ENCODE peak calls at places on chromosomes 2 and 18, in six cellular contexts. One of them, this sample, is unnamed.

GRCh38 chr2:71609958-71610357 is 156.6 kb downstream of the DYSF start:
- DNase-seq in stomach: no peak
- DNase-seq in PC-9: no peak
- DNase-seq in sigmoid colon: peak
- DNase-seq in GM23338: no peak
- DNase-seq in OCI-LY7: peak
- DNase-seq in this sample: peak

GRCh38 chr18:48889981-48890735 is 60.6 kb downstream of the SMAD7 start:
- DNase-seq in PC-9: no peak
- DNase-seq in stomach: no peak
- DNase-seq in GM23338: no peak
- DNase-seq in sigmoid colon: peak
- DNase-seq in OCI-LY7: no peak
- DNase-seq in this sample: no peak

GRCh38 chr18:63762518-63762917 is 12.7 kb upstream of the SERPINB7 start:
- DNase-seq in PC-9: no peak
- DNase-seq in OCI-LY7: no peak
- DNase-seq in stomach: no peak
- DNase-seq in sigmoid colon: no peak
- DNase-seq in GM23338: no peak
- DNase-seq in this sample: no peak

GRCh38 chr18:76997951-76998808 is 134.4 kb downstream of the MBP start:
- DNase-seq in GM23338: no peak
- DNase-seq in stomach: no peak
- DNase-seq in sigmoid colon: no peak
- DNase-seq in OCI-LY7: no peak
- DNase-seq in PC-9: no peak
- DNase-seq in this sample: no peak

GRCh38 chr2:2328847-2329246 is 2.2 kb downstream of the MYT1L start:
- DNase-seq in stomach: no peak
- DNase-seq in GM23338: peak
- DNase-seq in OCI-LY7: no peak
- DNase-seq in PC-9: no peak
- DNase-seq in sigmoid colon: no peak
- DNase-seq in this sample: no peak

GRCh38 chr18:36211612-36212065 is 24.3 kb downstream of the MOCOS start:
- DNase-seq in stomach: no peak
- DNase-seq in GM23338: no peak
- DNase-seq in PC-9: no peak
- DNase-seq in OCI-LY7: no peak
- DNase-seq in sigmoid colon: no peak
- DNase-seq in this sample: no peak

GRCh38 chr2:144890828-144891227 is 370.9 kb upstream of the ZEB2 start:
- DNase-seq in OCI-LY7: peak
- DNase-seq in GM23338: peak
- DNase-seq in PC-9: peak
- DNase-seq in sigmoid colon: no peak
- DNase-seq in stomach: no peak
- DNase-seq in this sample: no peak

GRCh38 chr2:32372519-32373182 is 15.8 kb downstream of the BIRC6 start:
- DNase-seq in stomach: no peak
- DNase-seq in OCI-LY7: no peak
- DNase-seq in sigmoid colon: no peak
- DNase-seq in PC-9: no peak
- DNase-seq in GM23338: no peak
- DNase-seq in this sample: no peak

GRCh38 chr2:40218679-40219078 is 233.2 kb downstream of the SLC8A1 start:
- DNase-seq in stomach: peak
- DNase-seq in sigmoid colon: peak
- DNase-seq in GM23338: no peak
- DNase-seq in PC-9: peak
- DNase-seq in OCI-LY7: no peak
- DNase-seq in this sample: no peak

GRCh38 chr2:172172513-172173217 is 70.0 kb upstream of the DLX2 start:
- DNase-seq in PC-9: peak
- DNase-seq in OCI-LY7: no peak
- DNase-seq in GM23338: peak
- DNase-seq in stomach: peak
- DNase-seq in sigmoid colon: peak
- DNase-seq in this sample: peak

GRCh38 chr18:74899554-74899953 is 301.9 kb downstream of the ZNF407 start:
- DNase-seq in PC-9: no peak
- DNase-seq in stomach: peak
- DNase-seq in sigmoid colon: peak
- DNase-seq in OCI-LY7: no peak
- DNase-seq in GM23338: no peak
- DNase-seq in this sample: no peak

GRCh38 chr2:63555299-63555698 is 33.0 kb downstream of the WDPCP start:
- DNase-seq in GM23338: no peak
- DNase-seq in stomach: no peak
- DNase-seq in PC-9: no peak
- DNase-seq in OCI-LY7: no peak
- DNase-seq in sigmoid colon: no peak
- DNase-seq in this sample: no peak

GRCh38 chr2:63555931-63556330 is 32.3 kb downstream of the WDPCP start:
- DNase-seq in GM23338: peak
- DNase-seq in stomach: no peak
- DNase-seq in PC-9: no peak
- DNase-seq in OCI-LY7: no peak
- DNase-seq in sigmoid colon: no peak
- DNase-seq in this sample: peak

DNA sequence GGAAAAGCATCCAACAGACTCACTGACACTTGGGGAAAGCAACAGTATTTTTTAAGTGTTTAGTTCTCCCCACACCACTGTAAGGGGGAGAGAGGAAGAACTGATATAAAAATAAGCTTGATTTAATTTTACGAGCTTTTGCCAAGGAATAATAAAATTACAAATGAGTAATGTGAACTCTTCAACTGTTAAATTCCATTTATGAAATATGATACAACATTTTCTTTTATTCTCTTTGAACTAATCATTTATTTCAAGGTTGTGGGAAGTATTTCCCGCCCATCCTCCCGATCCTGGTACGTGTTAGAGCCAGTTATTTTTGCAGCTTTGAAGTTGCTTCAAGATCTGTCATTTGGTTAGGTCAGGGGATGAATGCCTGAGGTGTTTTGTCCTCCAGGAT is 35.2 kb downstream of the WDPCP start:
- DNase-seq in sigmoid colon: no peak
- DNase-seq in GM23338: no peak
- DNase-seq in OCI-LY7: no peak
- DNase-seq in PC-9: no peak
- DNase-seq in stomach: no peak
- DNase-seq in this sample: no peak
- TF ChIP-seq CTCF in sigmoid colon: no peak
- TF ChIP-seq CTCF in GM23338: no peak
- TF ChIP-seq CTCF in OCI-LY7: no peak
- TF ChIP-seq CTCF in PC-9: no peak
- TF ChIP-seq CTCF in stomach: no peak
- TF ChIP-seq CTCF in this sample: no peak

DNA sequence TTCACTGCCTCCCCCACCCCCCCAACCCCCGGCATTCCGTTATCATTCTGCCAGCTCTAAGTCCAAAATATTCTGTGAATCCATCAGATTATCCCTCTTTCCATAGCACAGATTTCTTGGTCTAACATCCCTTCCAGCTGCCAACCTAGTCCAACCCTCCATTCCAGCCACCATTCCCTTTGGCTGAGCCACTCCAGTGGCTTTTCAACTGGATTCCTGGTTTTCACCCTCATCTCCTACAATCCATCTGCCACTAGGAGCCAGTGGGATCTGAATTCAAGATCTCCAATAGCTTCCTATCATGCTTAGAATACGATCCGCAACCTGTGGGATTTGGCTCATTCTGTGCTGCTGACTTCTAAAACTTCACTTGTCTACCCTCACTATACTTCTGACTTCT is 1.2 kb downstream of the DAW1 start:
- DNase-seq in OCI-LY7: no peak
- DNase-seq in PC-9: no peak
- DNase-seq in sigmoid colon: no peak
- DNase-seq in GM23338: no peak
- DNase-seq in stomach: no peak
- DNase-seq in this sample: no peak
- H3K4me3 ChIP-seq in OCI-LY7: no peak
- H3K4me3 ChIP-seq in PC-9: no peak
- H3K4me3 ChIP-seq in sigmoid colon: no peak
- H3K4me3 ChIP-seq in GM23338: no peak
- H3K4me3 ChIP-seq in stomach: no peak
- H3K4me3 ChIP-seq in this sample: no peak

DNA sequence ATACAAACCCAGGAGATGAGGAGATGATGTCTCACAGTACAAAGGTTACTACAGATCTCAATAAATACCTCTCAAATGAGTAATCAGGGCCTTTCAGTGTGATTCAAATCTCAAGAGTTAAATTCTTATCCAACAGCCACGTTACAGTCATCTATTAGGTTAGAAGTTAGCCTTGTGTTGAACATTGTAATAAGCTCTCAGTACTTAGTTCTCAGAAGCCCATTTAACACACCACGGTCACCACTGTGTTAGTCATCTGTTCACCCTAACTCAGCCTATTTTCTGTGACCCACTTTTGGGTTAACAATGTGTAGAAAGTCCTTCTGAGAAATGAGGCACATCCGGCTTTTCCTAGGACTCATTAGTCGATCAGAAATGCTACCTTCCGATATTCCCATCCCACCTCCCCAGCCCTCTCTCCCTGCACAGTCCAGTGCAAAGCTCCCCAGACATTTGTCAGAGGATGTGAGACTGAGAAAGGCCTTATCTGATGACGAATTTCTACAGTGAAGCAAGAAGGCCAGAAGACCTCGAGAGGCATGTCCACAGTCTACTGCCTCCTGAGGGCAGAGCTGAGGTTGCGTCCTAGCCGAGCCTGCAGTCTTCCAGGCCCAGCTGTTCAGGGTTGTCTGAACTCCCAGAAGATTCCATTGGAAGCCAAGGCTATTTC is 92.5 kb downstream of the ACTR2 start:
- DNase-seq in GM23338: peak
- DNase-seq in OCI-LY7: peak
- DNase-seq in stomach: no peak
- DNase-seq in PC-9: peak
- DNase-seq in sigmoid colon: no peak
- DNase-seq in this sample: no peak
- TF ChIP-seq CTCF in GM23338: peak
- TF ChIP-seq CTCF in OCI-LY7: peak
- TF ChIP-seq CTCF in stomach: no peak
- TF ChIP-seq CTCF in PC-9: peak
- TF ChIP-seq CTCF in sigmoid colon: no peak
- TF ChIP-seq CTCF in this sample: no peak

GRCh38 chr2:239402666-239403065 is 1.8 kb upstream of the HDAC4 start:
- DNase-seq in sigmoid colon: no peak
- DNase-seq in PC-9: no peak
- DNase-seq in OCI-LY7: no peak
- DNase-seq in GM23338: no peak
- DNase-seq in stomach: no peak
- DNase-seq in this sample: no peak
- H3K4me3 ChIP-seq in sigmoid colon: no peak
- H3K4me3 ChIP-seq in PC-9: peak
- H3K4me3 ChIP-seq in OCI-LY7: peak
- H3K4me3 ChIP-seq in GM23338: peak
- H3K4me3 ChIP-seq in stomach: no peak
- H3K4me3 ChIP-seq in this sample: no peak

DNA sequence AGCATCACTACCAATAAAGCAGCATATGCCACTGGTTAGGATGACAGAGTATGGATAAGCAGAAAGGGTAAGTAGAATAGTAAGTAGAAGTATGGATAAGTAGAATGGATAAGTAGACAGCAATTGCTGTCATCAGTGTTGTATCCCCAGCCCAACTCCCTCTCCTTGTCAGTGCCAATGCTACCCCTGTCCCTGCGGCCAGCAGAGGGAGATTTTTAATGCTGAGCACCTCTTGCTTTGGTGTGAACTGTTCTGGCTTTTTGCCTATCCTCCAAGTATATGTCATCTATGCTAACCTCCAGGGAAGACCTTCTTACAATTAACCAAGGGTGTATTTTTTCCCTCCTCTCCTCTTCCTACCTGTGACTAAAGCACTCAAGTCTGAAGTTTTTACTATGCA is 136.7 kb upstream of the SPHKAP start:
- DNase-seq in OCI-LY7: no peak
- DNase-seq in sigmoid colon: no peak
- DNase-seq in PC-9: peak
- DNase-seq in stomach: no peak
- DNase-seq in GM23338: peak
- DNase-seq in this sample: peak
- TF ChIP-seq CTCF in OCI-LY7: peak
- TF ChIP-seq CTCF in sigmoid colon: no peak
- TF ChIP-seq CTCF in PC-9: peak
- TF ChIP-seq CTCF in stomach: no peak
- TF ChIP-seq CTCF in GM23338: peak
- TF ChIP-seq CTCF in this sample: peak

DNA sequence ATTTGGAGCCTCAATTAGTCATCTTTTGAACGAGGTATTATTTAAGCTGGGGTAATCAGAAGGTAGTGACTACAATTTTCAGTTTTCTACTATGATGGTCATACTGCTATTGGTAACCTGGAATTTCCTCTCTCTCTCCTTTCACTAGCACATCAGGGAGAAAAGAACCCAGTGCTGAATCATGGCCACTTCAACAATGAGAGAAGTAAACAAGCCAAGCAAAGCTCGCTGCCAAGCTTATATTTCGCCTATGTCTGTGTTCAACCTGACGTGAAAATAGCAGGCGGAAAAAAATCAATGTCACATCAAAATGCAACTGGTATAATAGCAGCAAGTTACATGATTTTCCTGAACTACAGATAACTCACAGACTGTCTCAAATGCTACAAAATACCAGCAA is 38.2 kb downstream of the RNF152 start:
- DNase-seq in PC-9: no peak
- DNase-seq in stomach: no peak
- DNase-seq in sigmoid colon: no peak
- DNase-seq in GM23338: no peak
- DNase-seq in OCI-LY7: no peak
- DNase-seq in this sample: no peak
- H3K4me3 ChIP-seq in PC-9: no peak
- H3K4me3 ChIP-seq in stomach: no peak
- H3K4me3 ChIP-seq in sigmoid colon: no peak
- H3K4me3 ChIP-seq in GM23338: no peak
- H3K4me3 ChIP-seq in OCI-LY7: no peak
- H3K4me3 ChIP-seq in this sample: no peak

This sample was measured in LNCaP clone FGC.